ENCODE peak calls at places on chromosomes 16 and 17, in five cellular contexts. O is skeletal muscle cell, G is EL, J is ovary, Z is epithelial cell of esophagus. K is an unnamed sample.

GRCh38 chr16:30649725-30650368 is 913 bp upstream of the PRR14 start:
- DNase-seq in O (no peak), Z (no peak), J (no peak), G (no peak), K (no peak)

GRCh38 chr16:5041604-5042133 is 7.9 kb upstream of the NAGPA start:
- DNase-seq in J (no peak), O (peak), Z (peak), G (peak), K (peak)

GRCh38 chr17:67759355-67760171 is 41.8 kb downstream of the NOL11 start:
- DNase-seq in Z (no peak), J (no peak), G (peak), O (peak), K (no peak)

GRCh38 chr16:2026461-2027023 is at the start of gene NHERF2:
- DNase-seq in G (no peak), J (peak), Z (no peak), O (no peak), K (no peak)

GRCh38 chr16:84942786-84943185 is 68.5 kb downstream of the ZDHHC7 start:
- DNase-seq in G (peak), Z (no peak), O (no peak), J (no peak), K (no peak)

GRCh38 chr17:82837586-82838320 is 2.1 kb downstream of the ZNF750 start:
- DNase-seq in G (no peak), Z (no peak), O (no peak), J (no peak), K (peak)

GRCh38 chr17:17582372-17582771 is 9.1 kb downstream of the PEMT start:
- DNase-seq in O (no peak), Z (no peak), J (no peak), G (no peak), K (no peak)

GRCh38 chr17:47203984-47204721 is 5.0 kb upstream of the MYL4 start:
- DNase-seq in O (no peak), Z (no peak), J (no peak), G (peak), K (peak)

GRCh38 chr16:5820472-5820871 is 722.9 kb upstream of the EEF2KMT start:
- DNase-seq in Z (peak), G (no peak), J (no peak), O (no peak), K (no peak)

GRCh38 chr17:75878174-75878998 is at the start of gene TRIM47:
- DNase-seq in O (no peak), G (peak), Z (peak), J (peak), K (peak)

GRCh38 chr16:72311426-72311825 is 139.5 kb upstream of the PMFBP1 start:
- DNase-seq in J (no peak), Z (no peak), O (no peak), G (peak), K (no peak)

GRCh38 chr16:25488435-25488834 is 203.3 kb upstream of the HS3ST4 start:
- DNase-seq in G (no peak), Z (no peak), O (no peak), J (no peak), K (no peak)

GRCh38 chr17:2400474-2400866 is 390 bp downstream of the MNT start:
- DNase-seq in O (no peak), G (peak), J (peak), Z (peak), K (no peak)

GRCh38 chr17:54172654-54173316 is 350.1 kb downstream of the KIF2B start:
- DNase-seq in Z (peak), O (no peak), J (no peak), G (peak), K (peak)

GRCh38 chr16:27526169-27526568 is 23.5 kb downstream of the GTF3C1 start:
- DNase-seq in O (no peak), G (no peak), Z (no peak), J (no peak), K (no peak)

GRCh38 chr17:62802531-62803205 is 5.4 kb downstream of the MARCHF10 start:
- DNase-seq in O (no peak), G (no peak), J (no peak), Z (no peak), K (no peak)

GRCh38 chr16:71401988-71402387 is 39.9 kb downstream of the TLE7 start:
- DNase-seq in O (no peak), Z (no peak), G (no peak), J (no peak), K (no peak)

GRCh38 chr17:35011671-35012216 is 31.4 kb downstream of the LIG3 start:
- DNase-seq in Z (no peak), G (no peak), J (no peak), O (no peak), K (no peak)

GRCh38 chr16:8855051-8855786 is 13.6 kb downstream of the CARHSP1 start:
- DNase-seq in G (no peak), J (no peak), Z (no peak), O (no peak), K (no peak)

GRCh38 chr17:65345261-65346060 is 208.3 kb downstream of the RGS9 start:
- DNase-seq in Z (no peak), J (no peak), O (no peak), G (peak), K (no peak)

GRCh38 chr16:3431779-3432219 is 11.5 kb downstream of the ZNF597 start:
- DNase-seq in Z (no peak), J (peak), O (no peak), G (peak), K (no peak)

K was measured in bronchial epithelial cell.